ENCODE peak calls at places on chromosomes 5 and 9, in eight cellular contexts. X is fibroblast of lung; E is transverse colon; O is right lobe of liver; B is naive thymus-derived CD4-positive, alpha-beta T cell; K is left ventricle myocardium inferior; Z is cardiac muscle cell; H is adrenal gland. R is an unnamed sample. For H3K4me1, the result is how much of the 10 kb centered on the place peaks cover.

GRCh38 chr5:127313379-127313778 is 22.8 kb downstream of the MEGF10 start:
- DNase-seq in X (no peak), E (no peak), O (no peak), B (no peak), K (no peak), Z (no peak), H (no peak), R (no peak)

GRCh38 chr5:61217251-61217650 is 55.0 kb upstream of the SMIM15 start:
- DNase-seq in X (no peak), E (no peak), O (no peak), B (no peak), K (no peak), Z (no peak), H (no peak), R (no peak)

GRCh38 chr5:673140-673836 is 19.9 kb downstream of the TPPP start:
- DNase-seq in X (no peak), E (no peak), O (peak), B (no peak), K (no peak), Z (no peak), H (no peak), R (peak)

GRCh38 chr9:37639109-37639748 is 11.5 kb upstream of the FRMPD1 start:
- DNase-seq in X (peak), E (no peak), O (no peak), B (no peak), K (no peak), Z (peak), H (no peak), R (no peak)

GRCh38 chr5:67147768-67148167 is 48.8 kb downstream of the CD180 start:
- DNase-seq in X (peak), E (no peak), O (no peak), B (no peak), K (no peak), Z (peak), H (no peak), R (no peak)

GRCh38 chr9:120742951-120743416 is 28.7 kb upstream of the MEGF9 start:
- DNase-seq in X (peak), E (no peak), O (peak), B (no peak), K (no peak), Z (peak), H (no peak), R (no peak)

GRCh38 chr5:11050596-11051304 is 289.7 kb upstream of the DAP start:
- DNase-seq in X (peak), E (no peak), O (no peak), B (no peak), K (no peak), Z (no peak), H (no peak), R (no peak)

GRCh38 chr5:138515571-138516275 is 27.3 kb downstream of the ETF1 start:
- DNase-seq in X (no peak), E (no peak), O (no peak), B (no peak), K (no peak), Z (no peak), H (no peak), R (no peak)

GRCh38 chr5:152649609-152650008 is 244.5 kb upstream of the NMUR2 start:
- DNase-seq in X (peak), E (no peak), O (no peak), B (no peak), K (no peak), Z (no peak), H (no peak), R (no peak)

DNA sequence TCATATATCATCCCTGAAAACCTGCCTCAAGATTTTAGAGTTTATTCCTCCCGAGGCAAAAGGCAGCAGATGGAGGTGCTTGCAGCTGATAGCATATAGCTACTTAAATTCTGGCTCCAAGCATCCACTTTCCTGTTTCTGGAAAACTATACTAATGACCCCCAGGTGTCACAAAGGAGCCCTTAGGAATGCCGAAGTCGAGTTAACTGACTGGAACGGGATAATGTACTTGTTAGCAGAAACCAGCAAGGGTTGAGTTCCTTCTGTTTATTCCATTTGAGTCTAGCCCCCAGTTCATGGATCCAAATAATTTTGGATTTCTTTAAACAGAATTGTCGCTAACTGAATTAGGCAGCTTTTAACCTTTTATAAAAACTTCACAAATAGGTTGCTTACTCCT is 44.5 kb downstream of the PTTG1 start:
- DNase-seq in X (no peak), E (no peak), O (no peak), B (no peak), K (no peak), Z (no peak), H (no peak), R (no peak)
- H3K4me1 ChIP-seq in X (under half), E (under half), O (under half), B (under half), K (under half), Z (under half), H (under half), R (under half)

GRCh38 chr5:141640051-141640415 is 3.2 kb downstream of the RELL2 start:
- DNase-seq in X (no peak), E (no peak), O (no peak), B (no peak), K (no peak), Z (no peak), H (no peak), R (no peak)

GRCh38 chr5:141639357-141640050 is 2.7 kb downstream of the RELL2 start:
- DNase-seq in X (no peak), E (no peak), O (no peak), B (no peak), K (no peak), Z (no peak), H (no peak), R (no peak)

GRCh38 chr5:141638771-141639170 is 2.0 kb downstream of the RELL2 start:
- DNase-seq in X (no peak), E (no peak), O (no peak), B (no peak), K (no peak), Z (no peak), H (no peak), R (no peak)

GRCh38 chr5:141640698-141641097 is 3.9 kb downstream of the RELL2 start:
- DNase-seq in X (no peak), E (no peak), O (no peak), B (no peak), K (no peak), Z (no peak), H (no peak), R (no peak)

DNA sequence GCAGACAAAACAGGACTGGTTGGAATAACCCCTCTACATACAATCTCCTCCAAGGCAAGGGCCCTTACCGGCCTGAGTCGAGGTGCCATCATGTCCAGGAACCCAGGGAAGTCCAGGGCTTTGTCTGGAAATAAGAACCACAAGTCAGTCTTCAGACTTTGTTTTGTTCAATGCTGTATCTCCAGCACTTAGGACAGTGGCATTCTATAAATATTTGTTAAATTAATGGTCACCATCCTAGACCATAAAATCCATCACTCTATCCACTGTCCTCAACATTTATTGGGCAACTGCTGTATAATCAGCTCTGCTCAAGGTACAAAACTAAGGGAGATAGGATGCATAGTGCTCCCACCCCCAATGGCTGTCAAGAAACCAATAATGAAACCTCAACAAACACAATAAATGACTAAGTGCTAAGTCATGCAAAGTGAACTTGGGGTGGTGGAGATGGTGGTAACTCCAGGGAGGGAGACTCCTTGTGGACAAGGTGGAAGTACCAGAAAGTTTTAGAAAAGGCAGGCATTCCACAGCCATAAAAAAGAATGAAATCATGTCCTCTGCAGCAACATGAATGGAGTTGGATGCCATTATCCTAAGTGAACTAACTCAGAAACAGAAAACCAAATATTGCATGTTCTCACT is 5.0 kb downstream of the RELL2 start:
- DNase-seq in X (peak), E (no peak), O (no peak), B (no peak), K (no peak), Z (peak), H (no peak), R (no peak)
- H3K27ac ChIP-seq in X (no peak), E (no peak), O (no peak), B (no peak), K (no peak), Z (no peak), H (no peak), R (no peak)

GRCh38 chr5:124919752-124920151 is 173.3 kb upstream of the ZNF608 start:
- DNase-seq in X (no peak), E (no peak), O (no peak), B (no peak), K (no peak), Z (no peak), H (no peak), R (no peak)

GRCh38 chr5:124921694-124922093 is 175.3 kb upstream of the ZNF608 start:
- DNase-seq in X (no peak), E (no peak), O (no peak), B (no peak), K (no peak), Z (no peak), H (no peak), R (no peak)

GRCh38 chr5:124919076-124919475 is 172.6 kb upstream of the ZNF608 start:
- DNase-seq in X (no peak), E (no peak), O (no peak), B (no peak), K (no peak), Z (no peak), H (no peak), R (no peak)

GRCh38 chr5:124922255-124922975 is 176.0 kb upstream of the ZNF608 start:
- DNase-seq in X (no peak), E (no peak), O (no peak), B (no peak), K (no peak), Z (no peak), H (no peak), R (no peak)

DNA sequence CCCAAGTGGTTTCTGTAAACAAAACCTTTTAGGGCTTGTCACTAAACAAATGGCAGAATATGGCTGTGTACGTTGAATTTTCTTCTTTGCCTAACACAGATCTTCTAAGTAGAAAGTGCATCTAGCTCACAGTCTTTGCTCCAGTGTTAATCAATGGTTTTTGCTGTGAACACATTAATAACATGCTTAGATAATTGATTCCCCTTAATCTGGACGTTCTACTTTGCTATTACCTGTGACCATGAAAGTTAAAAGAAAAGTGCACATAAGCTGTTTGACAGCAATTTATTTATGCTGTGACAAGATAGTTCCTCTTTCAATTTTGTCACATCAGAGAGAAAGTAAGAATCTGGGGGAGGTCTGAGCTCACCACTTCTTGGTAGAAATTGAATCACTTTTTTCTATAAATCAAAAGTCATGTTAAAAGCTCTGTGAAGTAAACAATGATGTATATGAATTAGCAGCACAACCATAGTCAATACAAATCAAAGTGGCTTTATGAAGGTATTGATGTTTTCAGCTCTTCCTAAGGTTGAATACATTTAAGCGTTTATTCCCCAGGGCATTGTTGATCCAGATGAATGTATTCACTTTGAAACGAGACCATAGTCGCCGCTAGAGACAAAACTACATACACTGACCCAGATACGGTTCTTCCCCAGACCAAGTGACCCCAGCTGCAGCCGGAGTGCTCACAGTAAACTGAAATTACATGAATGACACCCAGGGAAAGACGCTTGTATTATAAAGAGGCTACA is 174.6 kb upstream of the ZNF608 start:
- DNase-seq in X (no peak), E (no peak), O (no peak), B (no peak), K (no peak), Z (no peak), H (no peak), R (no peak)
- H3K4me3 ChIP-seq in X (no peak), E (no peak), O (no peak), B (no peak), K (no peak), Z (no peak), H (no peak), R (no peak)

DNA sequence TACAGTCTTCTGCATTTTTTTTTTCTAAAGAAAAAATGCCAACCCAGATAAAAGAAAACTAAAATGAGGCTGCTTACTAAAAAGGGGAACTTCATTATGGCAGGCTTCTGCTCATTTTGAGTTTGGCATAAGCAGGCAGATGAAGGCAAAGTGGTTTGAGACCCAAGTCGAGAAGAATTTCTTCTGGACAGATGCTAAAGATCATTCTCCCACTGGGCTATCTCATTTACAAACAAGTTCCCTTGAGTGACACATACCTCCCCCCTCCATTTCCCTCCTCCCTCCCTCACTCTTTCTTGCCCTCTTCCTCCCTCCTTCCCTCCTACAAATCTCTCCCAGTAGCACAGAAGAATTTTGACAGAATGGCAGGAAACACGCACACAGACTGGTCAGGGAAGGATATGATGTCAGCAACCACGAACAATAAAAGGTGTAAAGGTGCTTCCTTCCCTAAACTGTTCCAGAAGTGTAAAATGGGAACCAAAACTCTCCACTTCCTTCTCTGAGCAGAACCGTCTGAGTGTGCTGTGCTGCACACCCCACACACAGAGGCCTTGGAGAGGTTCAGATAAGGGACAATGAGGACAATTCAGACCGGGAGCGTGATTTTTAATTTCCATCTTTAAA is 55.9 kb downstream of the MEF2C start:
- DNase-seq in X (peak), E (peak), O (peak), B (no peak), K (no peak), Z (peak), H (peak), R (peak)
- H3K4me1 ChIP-seq in X (under half), E (under half), O (under half), B (under half), K (half or more), Z (half or more), H (half or more), R (under half)

GRCh38 chr5:134136771-134137170 is 22.3 kb downstream of the TCF7 start:
- DNase-seq in X (no peak), E (peak), O (no peak), B (peak), K (peak), Z (no peak), H (peak), R (peak)

GRCh38 chr5:134139891-134140469 is 25.5 kb downstream of the TCF7 start:
- DNase-seq in X (no peak), E (no peak), O (no peak), B (peak), K (peak), Z (no peak), H (peak), R (no peak)

GRCh38 chr5:134139377-134139851 is 24.9 kb downstream of the TCF7 start:
- DNase-seq in X (no peak), E (no peak), O (no peak), B (peak), K (peak), Z (no peak), H (peak), R (no peak)

GRCh38 chr5:134140530-134141201 is 26.2 kb downstream of the TCF7 start:
- DNase-seq in X (peak), E (peak), O (peak), B (peak), K (peak), Z (peak), H (peak), R (peak)

DNA sequence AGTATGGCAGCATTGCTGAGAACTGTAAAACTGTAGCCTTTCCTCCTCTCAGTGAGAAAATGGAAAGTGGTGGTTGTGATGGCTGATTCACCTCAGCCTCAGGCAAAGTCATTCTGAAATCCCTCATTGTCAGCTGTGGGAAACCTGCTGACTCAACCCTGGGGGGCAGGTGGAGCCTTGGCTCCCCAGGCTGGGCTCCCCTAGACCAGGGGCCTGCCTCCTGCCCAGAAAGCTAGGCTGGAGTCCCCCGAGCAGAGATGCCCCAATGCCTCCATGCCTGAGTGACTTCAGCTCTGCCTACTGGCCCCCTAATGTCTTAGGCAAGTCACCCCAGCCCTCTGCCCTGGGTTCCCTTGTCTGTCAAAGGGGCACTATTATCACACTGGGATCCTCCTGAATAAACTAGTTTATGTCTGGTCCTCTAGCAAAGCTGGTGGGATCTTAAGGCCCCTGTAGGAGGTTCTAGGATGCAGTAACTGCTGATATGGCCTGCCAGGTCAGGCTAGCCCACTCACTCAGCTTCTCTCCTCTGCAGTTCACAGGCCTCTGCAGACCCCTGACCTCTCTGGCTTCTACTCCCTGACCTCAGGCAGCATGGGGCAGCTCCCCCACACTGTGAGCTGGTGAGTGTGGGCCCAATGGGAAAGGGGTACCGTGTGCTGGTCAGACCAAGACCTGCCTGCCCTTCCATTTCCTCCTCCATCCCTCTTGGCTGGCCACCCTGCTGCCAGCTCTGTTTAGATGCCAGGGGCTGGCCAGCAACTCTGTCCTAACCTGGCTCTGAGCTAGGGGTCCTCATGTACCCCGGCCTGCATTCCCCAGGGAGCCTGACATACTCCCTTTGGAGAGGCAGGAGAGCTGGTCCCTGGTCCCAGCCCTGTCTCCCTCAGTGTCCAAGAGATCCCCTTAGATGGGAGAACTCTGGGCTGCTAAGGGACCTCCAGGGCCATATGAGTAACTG is 24.2 kb downstream of the TCF7 start:
- DNase-seq in X (peak), E (no peak), O (no peak), B (peak), K (peak), Z (no peak), H (peak), R (no peak)
- H3K27ac ChIP-seq in X (no peak), E (no peak), O (no peak), B (peak), K (peak), Z (no peak), H (no peak), R (no peak)

GRCh38 chr5:168327019-168327421 is 35.6 kb downstream of the WWC1 start:
- DNase-seq in X (peak), E (no peak), O (no peak), B (no peak), K (no peak), Z (peak), H (no peak), R (no peak)

GRCh38 chr5:168327994-168328393 is 36.5 kb downstream of the WWC1 start:
- DNase-seq in X (peak), E (no peak), O (no peak), B (no peak), K (no peak), Z (no peak), H (no peak), R (no peak)

GRCh38 chr5:168328804-168329203 is 37.4 kb downstream of the WWC1 start:
- DNase-seq in X (no peak), E (peak), O (no peak), B (no peak), K (no peak), Z (no peak), H (no peak), R (no peak)

GRCh38 chr5:168327451-168327850 is 36.0 kb downstream of the WWC1 start:
- DNase-seq in X (no peak), E (no peak), O (no peak), B (no peak), K (no peak), Z (no peak), H (no peak), R (no peak)

GRCh38 chr5:168324864-168325615 is 33.6 kb downstream of the WWC1 start:
- DNase-seq in X (peak), E (no peak), O (no peak), B (no peak), K (no peak), Z (no peak), H (no peak), R (no peak)
- H3K4me3 ChIP-seq in X (no peak), E (no peak), O (peak), B (no peak), K (no peak), Z (no peak), H (no peak), R (no peak)